ENCODE peak calls at places on chromosomes 7 and 10, in six cellular contexts. D, Q, I, O, U and Y are unnamed samples.

GRCh38 chr10:49738616-49739360 is 23.3 kb downstream of the OGDHL start:
- DNase-seq in D (no peak), Q (peak; percentile 56), I (no peak), O (peak; percentile 14), U (no peak), Y (no peak)

GRCh38 chr7:51786284-51786683 is 469.7 kb upstream of the COBL start:
- DNase-seq in D (no peak), Q (no peak), I (no peak), O (no peak), U (no peak), Y (no peak)

GRCh38 chr10:72736176-72736795 is 44.3 kb downstream of the MCU start:
- DNase-seq in D (no peak), Q (no peak), I (no peak), O (no peak), U (no peak), Y (peak; percentile 49)

GRCh38 chr7:132359746-132360145 is 216.5 kb downstream of the PLXNA4 start:
- DNase-seq in D (no peak), Q (no peak), I (no peak), O (no peak), U (no peak), Y (no peak)

GRCh38 chr7:122767339-122767738 is 64.6 kb upstream of the RNF148 start:
- DNase-seq in D (no peak), Q (no peak), I (peak; percentile 74), O (no peak), U (no peak), Y (no peak)

GRCh38 chr7:518630-519428 is 817 bp downstream of the PDGFA start:
- DNase-seq in D (no peak), Q (no peak), I (peak; percentile 78), O (peak; percentile 82), U (peak; percentile 85), Y (peak; percentile 82)

GRCh38 chr10:69657866-69658265 is 27.8 kb downstream of the FAM241B start:
- DNase-seq in D (no peak), Q (no peak), I (no peak), O (no peak), U (peak; percentile 27), Y (no peak)

GRCh38 chr10:71975087-71975890 is 11.1 kb downstream of the CHST3 start:
- DNase-seq in D (no peak), Q (no peak), I (no peak), O (no peak), U (peak; percentile 67), Y (no peak)

GRCh38 chr10:99984635-99985034 is 25.1 kb downstream of the DNMBP start:
- DNase-seq in D (no peak), Q (no peak), I (no peak), O (no peak), U (no peak), Y (no peak)

GRCh38 chr7:41979834-41980307 is 257.1 kb downstream of the GLI3 start:
- DNase-seq in D (no peak), Q (no peak), I (peak; percentile 31), O (no peak), U (no peak), Y (peak; percentile 62)

GRCh38 chr10:2813277-2813676 is 254.1 kb upstream of the PFKP start:
- DNase-seq in D (no peak), Q (no peak), I (no peak), O (no peak), U (no peak), Y (no peak)

GRCh38 chr10:70729763-70730357 is 55.3 kb downstream of the TBATA start:
- DNase-seq in D (no peak), Q (no peak), I (no peak), O (no peak), U (no peak), Y (no peak)

GRCh38 chr7:114502454-114503254 is 88.0 kb downstream of the FOXP2 start:
- DNase-seq in D (no peak), Q (no peak), I (no peak), O (no peak), U (no peak), Y (peak; percentile 36)

GRCh38 chr7:76296743-76297740 is 5.4 kb upstream of the HSPB1 start:
- DNase-seq in D (peak; percentile 75), Q (peak; percentile 86), I (no peak), O (peak; percentile 74), U (peak; percentile 71), Y (peak; percentile 66)

GRCh38 chr10:61821153-61821552 is 80.3 kb upstream of the ARID5B start:
- DNase-seq in D (no peak), Q (no peak), I (no peak), O (no peak), U (no peak), Y (peak; percentile 24)

GRCh38 chr10:52434734-52435133 is 120.7 kb downstream of the DKK1 start:
- DNase-seq in D (no peak), Q (no peak), I (no peak), O (no peak), U (no peak), Y (no peak)

GRCh38 chr10:130025811-130026510 is 61.9 kb upstream of the EBF3 start:
- DNase-seq in D (no peak), Q (no peak), I (no peak), O (no peak), U (no peak), Y (no peak)

GRCh38 chr7:51160411-51160810 is 156.2 kb downstream of the COBL start:
- DNase-seq in D (no peak), Q (no peak), I (no peak), O (no peak), U (no peak), Y (no peak)

GRCh38 chr7:7576344-7576743 is 9.7 kb downstream of the MIOS start:
- DNase-seq in D (no peak), Q (no peak), I (no peak), O (no peak), U (no peak), Y (no peak)

GRCh38 chr10:71774916-71775702 is 1.8 kb upstream of the VSIR start:
- DNase-seq in D (no peak), Q (no peak), I (no peak), O (peak; percentile 69), U (no peak), Y (no peak)

GRCh38 chr10:47339186-47339735 is 8.9 kb upstream of the RBP3 start:
- DNase-seq in D (no peak), Q (peak; percentile 43), I (no peak), O (no peak), U (no peak), Y (no peak)

GRCh38 chr7:124033807-124034753 is 1.2 kb upstream of the TMEM229A start:
- DNase-seq in D (no peak), Q (no peak), I (no peak), O (no peak), U (no peak), Y (no peak)

GRCh38 chr7:124031919-124032318 is 948 bp downstream of the TMEM229A start:
- DNase-seq in D (no peak), Q (no peak), I (peak; percentile 32), O (no peak), U (no peak), Y (no peak)

GRCh38 chr7:124034754-124035100 is 1.9 kb upstream of the TMEM229A start:
- DNase-seq in D (no peak), Q (no peak), I (no peak), O (no peak), U (no peak), Y (no peak)

GRCh38 chr7:124032369-124033092 is at the start of gene TMEM229A:
- DNase-seq in D (no peak), Q (no peak), I (peak; percentile 87), O (no peak), U (peak; percentile 57), Y (peak; percentile 49)

GRCh38 chr7:124033093-124033806 is 383 bp upstream of the TMEM229A start:
- DNase-seq in D (no peak), Q (no peak), I (peak; percentile 77), O (no peak), U (peak; percentile 53), Y (no peak)
- H3K4me3 ChIP-seq in D (no peak overlapping the region), Q (peak overlapping the region; percentile 68), I (peak overlapping the region; percentile 57), O (peak overlapping the region; percentile 35), U (no peak overlapping the region), Y (no peak overlapping the region)

GRCh38 chr7:104368006-104368405 is 39.6 kb downstream of the LHFPL3 start:
- DNase-seq in D (no peak), Q (no peak), I (peak; percentile 8), O (no peak), U (no peak), Y (no peak)
- TF ChIP-seq CTCF in D (no peak), Q (no peak), I (no peak), O (no peak), U (no peak), Y (no peak)

GRCh38 chr7:157018997-157019591 is 8.6 kb upstream of the MNX1 start:
- DNase-seq in D (no peak), Q (no peak), I (peak; percentile 41), O (no peak), U (no peak), Y (no peak)

GRCh38 chr7:157017149-157017548 is 6.7 kb upstream of the MNX1 start:
- DNase-seq in D (no peak), Q (no peak), I (peak; percentile 35), O (no peak), U (no peak), Y (no peak)

GRCh38 chr7:157017639-157018327 is 7.3 kb upstream of the MNX1 start:
- DNase-seq in D (no peak), Q (no peak), I (peak; percentile 52), O (no peak), U (no peak), Y (no peak)

GRCh38 chr7:157019718-157020451 is 9.4 kb upstream of the MNX1 start:
- DNase-seq in D (no peak), Q (no peak), I (peak; percentile 43), O (no peak), U (no peak), Y (no peak)

GRCh38 chr7:157018328-157018996 is 8.0 kb upstream of the MNX1 start:
- DNase-seq in D (no peak), Q (no peak), I (peak; percentile 28), O (no peak), U (no peak), Y (no peak)
- H3K4me3 ChIP-seq in D (no peak overlapping the region), Q (no peak overlapping the region), I (no peak overlapping the region), O (no peak overlapping the region), U (no peak overlapping the region), Y (no peak overlapping the region)

DNA sequence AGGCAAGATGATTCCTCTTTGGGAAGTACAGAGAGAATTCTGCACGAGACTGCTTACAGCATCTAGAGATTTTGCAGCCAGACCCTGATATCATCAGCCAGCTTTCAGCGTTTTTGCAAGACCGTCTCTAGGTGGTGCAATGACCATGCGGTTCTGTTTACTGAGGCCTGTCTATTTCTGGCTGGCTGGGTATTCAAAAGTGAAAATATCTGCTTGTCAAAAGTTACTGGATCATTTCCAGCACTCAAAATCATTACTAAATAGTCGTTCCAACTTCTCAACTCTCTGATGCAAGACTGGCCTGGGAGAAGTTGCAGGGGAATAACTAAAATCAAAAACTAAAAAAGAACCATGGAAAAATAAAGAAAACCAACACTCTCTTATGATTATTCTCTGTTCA is 240.1 kb downstream of the ELMO1 start:
- DNase-seq in D (peak; percentile 46), Q (peak; percentile 87), I (peak; percentile 70), O (peak; percentile 80), U (no peak), Y (peak; percentile 4)
- TF ChIP-seq CTCF in D (peak; percentile 34), Q (no peak), I (peak; percentile 71), O (peak; percentile 47), U (peak; percentile 71), Y (no peak)